ENCODE peak calls at places on chromosomes 7 and 10, in six cellular contexts. V is CD8-positive, alpha-beta T cell; B is uterus; H is aorta; I is lower lobe of right lung; Q is tibial artery. X is an unnamed sample.
A peak's percentile ranks its signal among the peaks of the same experiment; 100 is the strongest.

GRCh38 chr10:10044959-10045764 is 972.5 kb upstream of the CELF2 start:
- DNase-seq in V (no peak), B (no peak), H (no peak), I (no peak), Q (no peak), X (no peak)

GRCh38 chr7:11194492-11194891 is 220.8 kb downstream of the PHF14 start:
- DNase-seq in V (no peak), B (no peak), H (no peak), I (no peak), Q (no peak), X (no peak)

GRCh38 chr7:158121441-158122045 is 466.1 kb downstream of the PTPRN2 start:
- DNase-seq in V (no peak), B (no peak), H (peak; percentile 35), I (no peak), Q (peak; percentile 6), X (no peak)

GRCh38 chr7:134434701-134435100 is 24.2 kb downstream of the AKR1B1 start:
- DNase-seq in V (no peak), B (no peak), H (no peak), I (no peak), Q (no peak), X (no peak)

GRCh38 chr7:539731-540411 is 20.2 kb upstream of the PDGFA start:
- DNase-seq in V (no peak), B (no peak), H (no peak), I (peak; percentile 72), Q (no peak), X (peak; percentile 91)

GRCh38 chr7:102859084-102859798 is 53.6 kb upstream of the LRRC17 start:
- DNase-seq in V (no peak), B (no peak), H (no peak), I (no peak), Q (no peak), X (no peak)

GRCh38 chr7:4631664-4632171 is 50.4 kb upstream of the FOXK1 start:
- DNase-seq in V (no peak), B (peak; percentile 91), H (peak; percentile 90), I (peak; percentile 84), Q (peak; percentile 95), X (peak; percentile 83)

GRCh38 chr7:41921453-41921912 is 218.6 kb upstream of the INHBA start:
- DNase-seq in V (no peak), B (no peak), H (no peak), I (no peak), Q (no peak), X (no peak)

GRCh38 chr10:12844796-12845524 is 156.6 kb downstream of the CCDC3 start:
- DNase-seq in V (no peak), B (peak; percentile 68), H (no peak), I (no peak), Q (peak; percentile 71), X (no peak)

GRCh38 chr7:110170762-110171161 is 920.2 kb upstream of the LRRN3 start:
- DNase-seq in V (no peak), B (no peak), H (no peak), I (no peak), Q (no peak), X (no peak)

GRCh38 chr7:24756989-24757798 is at the start of gene GSDME:
- DNase-seq in V (no peak), B (peak; percentile 62), H (peak; percentile 90), I (peak; percentile 57), Q (peak; percentile 82), X (no peak)

GRCh38 chr10:74683621-74684114 is 142.7 kb upstream of the KAT6B start:
- DNase-seq in V (no peak), B (no peak), H (no peak), I (no peak), Q (no peak), X (no peak)

GRCh38 chr7:103887853-103888602 is 101.4 kb downstream of the RELN start:
- DNase-seq in V (no peak), B (no peak), H (no peak), I (no peak), Q (no peak), X (no peak)

GRCh38 chr7:70674268-70675025 is 457.5 kb upstream of the GALNT17 start:
- DNase-seq in V (no peak), B (no peak), H (no peak), I (no peak), Q (no peak), X (no peak)

GRCh38 chr10:24374134-24374915 is 165.4 kb downstream of the KIAA1217 start:
- DNase-seq in V (no peak), B (no peak), H (no peak), I (no peak), Q (no peak), X (no peak)

GRCh38 chr10:78335691-78336401 is 302.2 kb downstream of the RPS24 start:
- DNase-seq in V (peak; percentile 29), B (peak; percentile 34), H (peak; percentile 82), I (no peak), Q (peak; percentile 87), X (no peak)

GRCh38 chr7:39357648-39358047 is 208.6 kb upstream of the YAE1 start:
- DNase-seq in V (no peak), B (no peak), H (no peak), I (no peak), Q (no peak), X (no peak)

GRCh38 chr10:55627526-55628170 is 733.4 kb downstream of the ZWINT start:
- DNase-seq in V (no peak), B (no peak), H (no peak), I (peak; percentile 33), Q (no peak), X (no peak)
- H3K4me3 ChIP-seq in V (no peak overlapping the region), B (no peak overlapping the region), H (no peak overlapping the region), I (peak overlapping the region; percentile 37), Q (no peak overlapping the region), X (no peak overlapping the region)

GRCh38 chr7:50358306-50358705 is 53.8 kb downstream of the IKZF1 start:
- DNase-seq in V (no peak), B (no peak), H (no peak), I (no peak), Q (no peak), X (no peak)
- H3K4me1 ChIP-seq in V (peaks cover 98% of the 10 kb centered on the region), B (no peaks in the 10 kb centered on the region), H (no peaks in the 10 kb centered on the region), I (peaks cover 30% of the 10 kb centered on the region), Q (no peaks in the 10 kb centered on the region), X (no peaks in the 10 kb centered on the region)

GRCh38 chr10:91307489-91307888 is 87.0 kb downstream of the PCGF5 start:
- DNase-seq in V (no peak), B (no peak), H (no peak), I (no peak), Q (no peak), X (no peak)

GRCh38 chr10:91311601-91312000 is 91.1 kb downstream of the PCGF5 start:
- DNase-seq in V (no peak), B (no peak), H (no peak), I (no peak), Q (no peak), X (no peak)

GRCh38 chr10:91313761-91314520 is 93.5 kb downstream of the PCGF5 start:
- DNase-seq in V (no peak), B (no peak), H (no peak), I (no peak), Q (no peak), X (no peak)

GRCh38 chr10:91312031-91312733 is 91.7 kb downstream of the PCGF5 start:
- DNase-seq in V (no peak), B (no peak), H (no peak), I (no peak), Q (no peak), X (no peak)

DNA sequence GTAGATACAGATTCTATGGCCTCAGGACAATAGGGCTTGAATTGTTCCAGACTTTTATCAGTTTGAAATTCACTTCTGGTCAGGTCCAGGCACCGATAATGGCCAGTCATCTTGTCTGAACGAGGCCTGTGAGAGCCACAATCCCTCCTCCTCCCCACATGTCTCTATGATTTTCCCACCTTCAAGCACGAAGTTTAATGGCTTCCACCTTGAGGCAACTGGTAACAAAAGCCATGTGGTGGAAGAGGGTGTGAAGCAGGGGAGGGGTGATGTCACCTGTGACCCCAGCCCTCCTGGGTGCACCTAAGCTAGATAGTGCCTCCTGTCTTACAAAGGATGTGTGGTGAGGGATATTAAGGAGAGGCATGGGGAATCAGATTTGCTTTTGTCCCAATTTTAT is 89.2 kb downstream of the PCGF5 start:
- DNase-seq in V (no peak), B (no peak), H (no peak), I (no peak), Q (no peak), X (no peak)
- H3K27ac ChIP-seq in V (no peak overlapping the region), B (no peak overlapping the region), H (no peak overlapping the region), I (no peak overlapping the region), Q (no peak overlapping the region), X (no peak overlapping the region)

GRCh38 chr10:101833466-101833865 is 10.1 kb downstream of the KCNIP2 start:
- DNase-seq in V (no peak), B (no peak), H (no peak), I (no peak), Q (no peak), X (peak; percentile 26)

GRCh38 chr10:101828734-101829551 is 10.7 kb upstream of the OGA start:
- DNase-seq in V (no peak), B (peak; percentile 53), H (peak; percentile 74), I (peak; percentile 53), Q (no peak), X (peak; percentile 59)

GRCh38 chr10:101830322-101831168 is 12.3 kb upstream of the OGA start:
- DNase-seq in V (peak; percentile 94), B (peak; percentile 90), H (peak; percentile 95), I (peak; percentile 95), Q (peak; percentile 91), X (peak; percentile 98)

GRCh38 chr10:101829561-101830315 is 11.5 kb upstream of the OGA start:
- DNase-seq in V (peak; percentile 72), B (peak; percentile 68), H (peak; percentile 83), I (peak; percentile 66), Q (no peak), X (peak; percentile 88)

GRCh38 chr10:101831169-101831811 is 12.3 kb downstream of the KCNIP2 start:
- DNase-seq in V (no peak), B (no peak), H (no peak), I (peak; percentile 38), Q (no peak), X (no peak)
- H3K4me3 ChIP-seq in V (peak overlapping the region; percentile 51), B (peak overlapping the region; percentile 27), H (no peak overlapping the region), I (peak overlapping the region; percentile 61), Q (peak overlapping the region; percentile 64), X (peak overlapping the region; percentile 64)

GRCh38 chr10:124629842-124630241 is 114.3 kb downstream of the FAM53B start:
- DNase-seq in V (no peak), B (no peak), H (no peak), I (no peak), Q (no peak), X (no peak)

GRCh38 chr10:124632064-124632531 is 112.1 kb downstream of the FAM53B start:
- DNase-seq in V (peak; percentile 70), B (no peak), H (peak; percentile 87), I (peak; percentile 89), Q (no peak), X (no peak)

GRCh38 chr10:124629410-124629809 is 114.8 kb downstream of the FAM53B start:
- DNase-seq in V (no peak), B (no peak), H (no peak), I (no peak), Q (no peak), X (no peak)

GRCh38 chr10:124630551-124630950 is 113.6 kb downstream of the FAM53B start:
- DNase-seq in V (no peak), B (no peak), H (no peak), I (no peak), Q (no peak), X (no peak)

DNA sequence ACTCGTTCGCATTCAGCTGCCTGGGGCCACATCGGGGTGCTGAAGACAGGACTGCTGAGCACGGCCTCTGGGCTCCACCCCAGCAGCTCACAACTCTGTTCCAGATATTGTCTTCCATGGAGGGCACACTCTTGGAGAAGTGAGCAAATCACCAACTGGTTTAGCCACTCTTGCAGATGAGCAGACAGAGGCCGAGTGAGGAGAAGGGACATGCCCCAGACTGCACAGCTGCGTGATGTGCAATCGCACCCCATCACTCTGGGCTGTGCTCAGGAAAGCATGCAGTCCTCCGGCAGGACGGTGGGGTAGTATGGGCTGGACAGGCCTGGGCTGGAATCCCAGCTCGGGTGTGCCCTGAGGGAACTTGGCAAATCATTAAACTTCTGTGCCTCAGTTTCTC is 111.6 kb downstream of the FAM53B start:
- DNase-seq in V (no peak), B (no peak), H (no peak), I (no peak), Q (no peak), X (no peak)
- H3K4me1 ChIP-seq in V (peaks cover 53% of the 10 kb centered on the region), B (no peaks in the 10 kb centered on the region), H (no peaks in the 10 kb centered on the region), I (peaks cover 71% of the 10 kb centered on the region), Q (no peaks in the 10 kb centered on the region), X (peaks cover 27% of the 10 kb centered on the region)

X was measured in Peyer's patch.